ENCODE peak calls at places on chromosomes 3 and 15, in ten cellular contexts. M is uterus, X is stomach, P is A549, G is body of pancreas, W is ovary, Z is adrenal gland, T is IMR-90, R is transverse colon, J is H1. E is an unnamed sample.

GRCh38 chr3:111676177-111677021 is 81.3 kb upstream of the ZBED2 start:
- DNase-seq in M (no peak), X (peak; percentile 51), P (peak; percentile 22), G (peak; percentile 46), W (no peak), Z (no peak), T (no peak), R (peak; percentile 81), J (no peak), E (no peak)

GRCh38 chr3:150899141-150899540 is 6.1 kb downstream of the MINDY4B start:
- DNase-seq in M (no peak), X (no peak), P (no peak), G (no peak), W (no peak), Z (no peak), T (no peak), R (no peak), J (no peak), E (no peak)

GRCh38 chr15:64688770-64689169 is 86.6 kb downstream of the RBPMS2 start:
- DNase-seq in M (no peak), X (no peak), P (no peak), G (no peak), W (no peak), Z (no peak), T (no peak), R (no peak), J (no peak), E (no peak)

GRCh38 chr3:146187334-146187950 is 26.5 kb upstream of the PLOD2 start:
- DNase-seq in M (peak; percentile 18), X (no peak), P (no peak), G (peak; percentile 22), W (no peak), Z (no peak), T (peak; percentile 55), R (no peak), J (no peak), E (peak; percentile 34)

GRCh38 chr3:191342391-191342790 is 12.1 kb upstream of the UTS2B start:
- DNase-seq in M (no peak), X (no peak), P (no peak), G (no peak), W (no peak), Z (no peak), T (no peak), R (no peak), J (no peak), E (no peak)

GRCh38 chr3:13479332-13479581 is 849 bp upstream of the HDAC11 start:
- DNase-seq in M (no peak), X (peak; percentile 52), P (peak; percentile 44), G (no peak), W (peak; percentile 70), Z (peak; percentile 40), T (no peak), R (no peak), J (no peak), E (peak; percentile 52)

GRCh38 chr15:78457101-78457500 is 19.1 kb downstream of the IREB2 start:
- DNase-seq in M (no peak), X (no peak), P (peak; percentile 21), G (no peak), W (no peak), Z (no peak), T (peak; percentile 69), R (no peak), J (no peak), E (no peak)

GRCh38 chr3:62982795-62983455 is 107.7 kb upstream of the CADPS start:
- DNase-seq in M (no peak), X (no peak), P (no peak), G (no peak), W (no peak), Z (no peak), T (no peak), R (no peak), J (no peak), E (no peak)

DNA sequence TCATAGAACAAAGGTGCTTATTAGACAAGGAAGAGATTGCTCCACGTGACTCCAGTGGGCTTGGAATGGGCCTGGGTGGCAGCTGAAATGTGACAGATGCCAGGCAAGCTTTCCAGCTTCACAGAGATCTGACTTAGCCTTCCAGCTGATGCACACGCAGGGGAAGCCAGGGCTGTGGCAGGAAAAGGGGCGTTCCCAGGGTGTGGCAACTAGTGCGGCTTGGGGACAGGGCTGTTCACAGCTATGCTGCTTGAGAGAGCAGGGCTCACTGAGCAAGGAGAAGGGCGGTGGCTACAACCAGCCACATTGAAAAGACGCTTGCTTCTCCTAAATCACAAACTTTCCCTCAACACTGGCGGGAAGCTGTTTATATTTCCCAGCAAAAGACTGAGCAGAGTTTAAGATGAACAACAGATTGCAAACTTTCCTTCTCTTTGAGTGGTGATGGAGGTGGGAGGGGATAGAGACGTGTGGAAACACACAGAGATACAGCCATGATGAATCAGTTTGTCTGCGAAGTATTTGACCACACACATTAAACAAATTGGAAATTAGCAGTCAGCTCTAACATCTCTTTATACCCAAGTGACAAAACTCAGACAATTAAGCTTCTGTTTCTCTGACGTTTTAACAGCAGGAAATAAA is 127.5 kb downstream of the BDH1 start:
- DNase-seq in M (no peak), X (peak; percentile 65), P (peak; percentile 30), G (no peak), W (no peak), Z (peak; percentile 18), T (peak; percentile 36), R (peak; percentile 79), J (no peak), E (no peak)
- TF ChIP-seq POLR2A in M (peak; percentile 18), X (no peak), P (no peak), G (no peak), W (no peak), Z (peak; percentile 10), T (no peak), R (no peak), J (no peak), E (no peak)

GRCh38 chr3:126837773-126838172 is 133.7 kb downstream of the CHCHD6 start:
- DNase-seq in M (no peak), X (no peak), P (no peak), G (no peak), W (no peak), Z (no peak), T (no peak), R (no peak), J (no peak), E (no peak)

GRCh38 chr3:126834596-126835471 is 130.8 kb downstream of the CHCHD6 start:
- DNase-seq in M (no peak), X (no peak), P (no peak), G (no peak), W (no peak), Z (no peak), T (no peak), R (no peak), J (no peak), E (no peak)

GRCh38 chr3:126836220-126836860 is 132.3 kb downstream of the CHCHD6 start:
- DNase-seq in M (no peak), X (no peak), P (no peak), G (no peak), W (no peak), Z (no peak), T (no peak), R (no peak), J (no peak), E (no peak)

GRCh38 chr3:126832933-126833332 is 128.9 kb downstream of the CHCHD6 start:
- DNase-seq in M (no peak), X (no peak), P (no peak), G (no peak), W (no peak), Z (no peak), T (no peak), R (no peak), J (no peak), E (no peak)

DNA sequence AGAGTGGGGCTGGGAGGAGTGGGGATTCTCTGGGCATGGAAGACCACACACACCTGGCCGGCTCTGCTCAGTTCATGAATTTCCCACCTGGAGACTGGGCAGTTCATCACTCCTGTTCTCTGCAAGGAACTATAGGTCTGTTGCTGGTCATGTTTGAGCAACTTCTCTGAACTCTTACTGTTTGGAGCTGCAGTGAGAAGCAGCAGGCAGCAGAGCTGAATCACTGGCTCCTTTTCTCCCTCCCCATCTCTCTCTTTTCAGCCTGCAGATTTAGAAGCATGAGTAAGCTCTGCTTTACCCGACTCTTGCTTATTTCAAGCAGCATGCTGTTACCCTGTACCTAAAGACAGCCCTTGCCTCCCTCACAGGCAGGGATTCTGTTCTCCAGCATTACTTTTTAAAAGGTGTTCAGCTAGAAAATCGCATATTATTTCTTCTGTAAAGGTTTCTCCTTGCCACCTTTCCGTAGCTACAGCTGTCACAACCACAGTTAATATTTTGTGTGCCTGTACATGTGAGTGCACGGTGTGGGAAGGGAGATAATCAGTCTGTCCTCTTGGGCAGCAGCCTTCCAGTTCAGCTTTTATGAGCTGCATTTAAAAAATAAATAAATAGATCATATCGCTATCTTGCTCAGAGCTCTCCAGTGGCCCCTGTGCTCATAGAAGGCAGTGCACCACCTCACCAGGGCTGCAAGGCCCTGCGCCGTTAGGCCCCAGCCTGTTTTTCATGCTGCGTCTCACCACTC is 131.6 kb downstream of the CHCHD6 start:
- DNase-seq in M (no peak), X (no peak), P (no peak), G (no peak), W (no peak), Z (no peak), T (peak; percentile 76), R (no peak), J (no peak), E (no peak)
- TF ChIP-seq CTCF in M (no peak), X (no peak), P (no peak), G (no peak), W (no peak), Z (no peak), T (peak; percentile 45), R (no peak), J (peak; percentile 34), E (no peak)

DNA sequence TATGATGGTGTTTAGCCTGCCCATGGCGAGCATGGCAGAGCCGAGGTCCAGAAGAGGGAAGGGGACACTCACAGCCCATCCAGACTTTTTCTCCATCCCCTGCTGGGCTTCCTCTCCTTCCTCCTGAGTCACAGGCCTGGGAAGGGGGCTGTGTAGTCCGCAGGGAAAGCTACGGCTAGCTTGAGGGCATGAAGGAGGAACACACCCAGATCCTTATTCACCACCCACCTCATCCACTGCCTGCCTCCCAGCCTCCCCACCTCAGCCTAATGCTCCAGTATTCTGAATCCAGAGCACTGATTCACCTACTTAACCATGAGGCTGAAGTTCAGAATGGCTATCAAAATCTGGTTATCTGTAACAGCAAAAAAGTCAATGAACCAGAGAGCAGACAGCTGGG is 97.8 kb downstream of the OXNAD1 start:
- DNase-seq in M (no peak), X (no peak), P (no peak), G (no peak), W (no peak), Z (no peak), T (peak; percentile 45), R (no peak), J (no peak), E (no peak)
- H3K4me1 ChIP-seq in M (peaks cover 8% of the 10 kb centered on the region), X (no peaks in the 10 kb centered on the region), P (no peaks in the 10 kb centered on the region), G (no peaks in the 10 kb centered on the region), W (peaks cover 7% of the 10 kb centered on the region), Z (no peaks in the 10 kb centered on the region), T (no peaks in the 10 kb centered on the region), R (no peaks in the 10 kb centered on the region), J (no peaks in the 10 kb centered on the region), E (no peaks in the 10 kb centered on the region)

GRCh38 chr3:187997490-187997889 is 156.5 kb upstream of the LPP start:
- DNase-seq in M (no peak), X (no peak), P (no peak), G (no peak), W (no peak), Z (no peak), T (peak; percentile 62), R (no peak), J (no peak), E (no peak)

GRCh38 chr3:187992609-187993008 is 161.3 kb upstream of the LPP start:
- DNase-seq in M (no peak), X (no peak), P (no peak), G (no peak), W (no peak), Z (no peak), T (no peak), R (no peak), J (no peak), E (no peak)

GRCh38 chr3:187996609-187997008 is 157.3 kb upstream of the LPP start:
- DNase-seq in M (no peak), X (no peak), P (no peak), G (no peak), W (no peak), Z (no peak), T (no peak), R (no peak), J (no peak), E (no peak)

GRCh38 chr3:187997946-187998561 is 155.9 kb upstream of the LPP start:
- DNase-seq in M (no peak), X (no peak), P (no peak), G (no peak), W (no peak), Z (no peak), T (no peak), R (no peak), J (no peak), E (no peak)

GRCh38 chr3:187994221-187995085 is 159.5 kb upstream of the LPP start:
- DNase-seq in M (no peak), X (no peak), P (no peak), G (no peak), W (no peak), Z (no peak), T (peak; percentile 73), R (no peak), J (no peak), E (no peak)
- TF ChIP-seq POLR2A in M (no peak), X (no peak), P (no peak), G (no peak), W (no peak), Z (no peak), T (no peak), R (no peak), J (no peak), E (no peak)

E was measured in testis.